ENCODE peak calls at places on chromosomes 1 and 21, in four cellular contexts. W, J, D and N are unnamed samples. For H3K4me1, the result is how much of the 10 kb centered on the place peaks cover.

GRCh38 chr21:31162079-31162699 is 123.9 kb upstream of the KRTAP19-8 start:
- ATAC-seq in W (no peak), D (no peak), J (no peak), N (no peak)

GRCh38 chr21:15472641-15473040 is 257.1 kb upstream of the USP25 start:
- ATAC-seq in D (no peak), W (no peak), J (no peak), N (no peak)

GRCh38 chr1:99675292-99675691 is 29.4 kb downstream of the PALMD start:
- ATAC-seq in W (no peak), D (no peak), J (no peak), N (no peak)

GRCh38 chr1:52141513-52142219 is at the start of gene ZFYVE9:
- ATAC-seq in D (peak), J (peak), W (peak), N (peak)

GRCh38 chr1:235296729-235297128 is 31.2 kb downstream of the ARID4B start:
- ATAC-seq in D (no peak), J (no peak), W (no peak), N (no peak)

GRCh38 chr1:40977721-40978120 is 1.8 kb upstream of the CTPS1 start:
- ATAC-seq in D (no peak), J (no peak), W (no peak), N (no peak)

GRCh38 chr1:24966724-24967346 is 36.8 kb upstream of the RUNX3 start:
- ATAC-seq in D (peak), J (no peak), W (no peak), N (no peak)

GRCh38 chr1:59705849-59706599 is 108.7 kb upstream of the HOOK1 start:
- ATAC-seq in D (peak), J (peak), W (no peak), N (peak)

GRCh38 chr1:112995890-112996289 is 39.9 kb upstream of the SLC16A1 start:
- ATAC-seq in J (peak), D (peak), W (no peak), N (no peak)

GRCh38 chr21:45448810-45449657 is 44.1 kb downstream of the COL18A1 start:
- ATAC-seq in D (no peak), J (no peak), W (no peak), N (no peak)

GRCh38 chr1:226605573-226605950 is 57.0 kb downstream of the STUM start:
- ATAC-seq in D (no peak), W (no peak), J (no peak), N (no peak)
- H3K4me1 ChIP-seq in D (under half), W (under half), J (under half), N (under half)

GRCh38 chr1:91546301-91546581 is 45.6 kb downstream of the CDC7 start:
- ATAC-seq in D (no peak), J (no peak), W (no peak), N (no peak)

GRCh38 chr1:91549041-91549735 is 48.5 kb downstream of the CDC7 start:
- ATAC-seq in J (no peak), D (no peak), W (no peak), N (no peak)

GRCh38 chr1:91548382-91549040 is 47.9 kb downstream of the CDC7 start:
- ATAC-seq in D (no peak), W (no peak), J (no peak), N (no peak)

GRCh38 chr1:91545506-91546300 is 45.1 kb downstream of the CDC7 start:
- ATAC-seq in D (no peak), J (no peak), W (no peak), N (no peak)

GRCh38 chr1:91546876-91547275 is 46.2 kb downstream of the CDC7 start:
- ATAC-seq in D (no peak), W (no peak), J (no peak), N (no peak)
- TF ChIP-seq CTCF in D (no peak), W (no peak), J (no peak), N (no peak)

DNA sequence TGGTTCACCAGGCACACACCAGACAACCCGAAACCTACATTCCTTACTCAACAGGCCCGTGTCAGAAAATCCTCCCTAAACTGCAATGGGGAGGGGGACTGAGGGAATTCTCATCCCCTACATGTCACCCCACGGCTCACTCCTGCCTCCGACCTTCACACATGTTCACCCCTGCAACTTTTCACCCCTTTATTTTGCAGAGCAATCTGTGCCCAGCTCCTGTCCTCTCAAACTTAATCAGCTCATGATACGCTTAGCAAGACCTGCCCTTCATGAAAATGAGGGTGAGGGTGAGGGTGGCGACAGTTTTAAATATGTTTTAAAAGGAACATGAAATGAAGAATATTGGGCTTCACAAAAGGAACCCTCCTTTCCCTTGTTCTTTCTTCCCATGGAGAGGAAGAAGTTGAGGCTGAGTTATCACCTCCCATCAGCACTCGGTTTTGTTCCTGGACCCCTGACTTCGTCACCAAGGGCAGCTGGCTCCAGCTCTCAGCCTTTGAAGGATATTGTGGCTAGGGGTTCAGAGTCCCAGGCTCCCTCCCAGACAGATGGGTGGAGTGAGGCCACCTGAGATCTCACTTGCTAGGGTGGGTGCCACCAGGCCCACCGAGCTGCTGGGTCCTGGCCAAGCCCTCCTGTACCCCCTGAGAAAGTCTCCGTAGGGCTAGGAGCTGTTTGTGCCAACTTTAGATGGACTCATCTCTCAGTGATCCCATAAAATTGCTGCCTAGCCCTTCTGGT is 6.7 kb downstream of the MX2 start:
- ATAC-seq in J (no peak), W (no peak), D (no peak), N (no peak)
- H3K27ac ChIP-seq in J (no peak), W (peak), D (no peak), N (peak)

GRCh38 chr1:226659136-226659535 is 79.9 kb downstream of the ITPKB start:
- ATAC-seq in W (no peak), J (no peak), D (no peak), N (no peak)

GRCh38 chr1:226656601-226657277 is 82.3 kb downstream of the ITPKB start:
- ATAC-seq in D (peak), J (peak), W (no peak), N (peak)

GRCh38 chr1:226658538-226659125 is 80.5 kb downstream of the ITPKB start:
- ATAC-seq in W (no peak), D (no peak), J (no peak), N (no peak)

GRCh38 chr1:226659641-226660040 is 79.4 kb downstream of the ITPKB start:
- ATAC-seq in D (no peak), W (no peak), J (no peak), N (no peak)

GRCh38 chr1:226657788-226658537 is 81.1 kb downstream of the ITPKB start:
- ATAC-seq in W (no peak), J (no peak), D (no peak), N (no peak)
- H3K4me1 ChIP-seq in W (under half), J (half or more), D (half or more), N (under half)

GRCh38 chr1:245718123-245718522 is 563.3 kb downstream of the KIF26B start:
- ATAC-seq in W (no peak), J (no peak), D (no peak), N (no peak)
- TF ChIP-seq CTCF in W (no peak), J (no peak), D (no peak), N (no peak)

GRCh38 chr1:53890522-53890941 is 935 bp upstream of the YIPF1 start:
- ATAC-seq in J (peak), W (no peak), D (no peak), N (no peak)
- H3K27ac ChIP-seq in J (peak), W (no peak), D (peak), N (no peak)

GRCh38 chr1:30715886-30716285 is 7.5 kb downstream of the MATN1 start:
- ATAC-seq in D (no peak), J (no peak), W (no peak), N (no peak)

GRCh38 chr1:30716646-30717045 is 6.7 kb downstream of the MATN1 start:
- ATAC-seq in J (no peak), W (no peak), D (no peak), N (no peak)

GRCh38 chr1:30719406-30720270 is 3.7 kb downstream of the MATN1 start:
- ATAC-seq in D (no peak), W (no peak), J (no peak), N (no peak)

GRCh38 chr1:30718636-30719405 is 4.6 kb downstream of the MATN1 start:
- ATAC-seq in D (peak), W (peak), J (peak), N (peak)

GRCh38 chr1:30718091-30718635 is 5.2 kb downstream of the MATN1 start:
- ATAC-seq in D (peak), W (peak), J (peak), N (peak)
- H3K4me1 ChIP-seq in D (under half), W (under half), J (under half), N (under half)

DNA sequence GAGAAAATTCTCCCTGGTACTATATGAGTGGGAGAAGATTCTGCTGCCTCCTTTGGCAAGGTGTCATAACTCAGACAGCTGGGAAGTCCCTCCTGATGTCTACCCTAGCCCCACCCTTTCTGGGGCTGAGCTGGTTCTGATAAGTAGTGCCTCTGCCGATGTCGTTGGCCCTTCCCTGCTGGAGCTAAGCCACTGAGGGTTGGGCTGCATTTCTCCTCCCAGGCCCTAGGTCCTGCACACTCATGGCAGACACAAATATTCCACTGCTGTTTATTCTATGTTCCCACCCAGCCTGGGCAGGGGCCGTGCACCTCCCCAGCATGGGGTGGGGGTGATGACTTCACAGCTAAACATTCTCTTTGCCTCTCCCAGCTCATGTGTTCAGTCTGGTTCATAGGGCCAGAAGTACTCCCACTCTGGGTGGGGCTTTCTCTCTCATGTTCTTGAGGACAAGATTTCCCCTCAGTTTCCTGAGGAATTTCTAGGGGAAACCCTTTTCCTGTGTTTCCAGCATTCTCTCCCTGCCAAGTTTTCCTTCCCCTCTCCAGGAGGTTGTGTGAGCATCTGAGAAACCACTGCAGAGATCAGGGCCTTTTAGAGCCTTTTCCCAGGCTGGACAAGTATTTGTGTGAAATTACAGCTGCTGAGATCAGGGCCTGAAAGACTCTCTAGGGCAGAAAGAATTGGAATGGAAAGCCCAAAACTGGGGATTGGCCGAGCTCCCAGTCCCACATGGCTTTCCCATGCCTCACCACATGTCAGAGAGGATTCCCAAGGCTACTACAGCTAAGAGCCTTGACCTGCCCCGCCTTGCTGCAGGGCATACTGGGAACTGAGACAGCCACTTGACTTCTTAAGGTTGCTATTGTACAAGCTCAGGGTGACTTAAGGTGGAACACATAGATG is 66.2 kb downstream of the ATP2B4 start:
- ATAC-seq in W (peak), J (peak), D (peak), N (peak)
- TF ChIP-seq CTCF in W (peak), J (no peak), D (peak), N (peak)

DNA sequence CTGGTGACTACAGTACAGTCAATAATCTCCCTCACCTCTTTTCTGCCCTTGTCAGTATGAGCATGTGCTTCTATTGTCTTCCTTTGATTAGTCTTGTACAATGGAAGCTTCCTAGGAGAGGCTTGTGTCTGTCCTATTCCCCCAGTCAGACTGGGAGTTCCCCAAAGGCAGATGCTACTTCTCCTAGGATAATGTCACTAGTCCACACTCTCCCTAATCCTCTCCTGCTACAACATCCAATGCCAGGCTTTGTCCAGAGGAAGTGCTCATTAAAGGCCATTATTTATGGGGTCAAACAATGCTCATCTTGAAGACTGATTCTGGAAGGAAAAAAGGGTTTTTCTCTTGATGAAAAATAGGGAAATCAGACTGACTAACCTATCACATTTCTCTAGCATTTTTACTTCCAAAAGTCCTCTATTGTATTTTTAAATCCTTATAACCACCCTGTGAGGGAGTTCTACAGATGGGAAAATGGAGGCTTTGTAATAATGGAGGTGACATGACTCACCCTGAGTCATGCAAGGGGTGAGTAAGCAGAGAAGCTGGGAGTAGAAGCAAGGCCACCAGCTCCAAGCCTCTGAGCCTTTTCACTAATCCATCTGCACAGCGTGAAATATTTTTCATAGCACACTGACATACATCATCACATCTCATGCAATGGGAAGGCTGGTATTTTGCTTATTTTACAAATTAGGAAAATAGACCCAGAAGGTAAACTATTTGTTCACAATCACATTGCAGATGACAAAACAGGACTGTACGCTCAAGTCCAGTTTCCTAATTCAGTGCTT is 97.0 kb downstream of the KCNH1 start:
- ATAC-seq in J (no peak), D (no peak), W (no peak), N (no peak)
- H3K27ac ChIP-seq in J (no peak), D (no peak), W (no peak), N (no peak)

DNA sequence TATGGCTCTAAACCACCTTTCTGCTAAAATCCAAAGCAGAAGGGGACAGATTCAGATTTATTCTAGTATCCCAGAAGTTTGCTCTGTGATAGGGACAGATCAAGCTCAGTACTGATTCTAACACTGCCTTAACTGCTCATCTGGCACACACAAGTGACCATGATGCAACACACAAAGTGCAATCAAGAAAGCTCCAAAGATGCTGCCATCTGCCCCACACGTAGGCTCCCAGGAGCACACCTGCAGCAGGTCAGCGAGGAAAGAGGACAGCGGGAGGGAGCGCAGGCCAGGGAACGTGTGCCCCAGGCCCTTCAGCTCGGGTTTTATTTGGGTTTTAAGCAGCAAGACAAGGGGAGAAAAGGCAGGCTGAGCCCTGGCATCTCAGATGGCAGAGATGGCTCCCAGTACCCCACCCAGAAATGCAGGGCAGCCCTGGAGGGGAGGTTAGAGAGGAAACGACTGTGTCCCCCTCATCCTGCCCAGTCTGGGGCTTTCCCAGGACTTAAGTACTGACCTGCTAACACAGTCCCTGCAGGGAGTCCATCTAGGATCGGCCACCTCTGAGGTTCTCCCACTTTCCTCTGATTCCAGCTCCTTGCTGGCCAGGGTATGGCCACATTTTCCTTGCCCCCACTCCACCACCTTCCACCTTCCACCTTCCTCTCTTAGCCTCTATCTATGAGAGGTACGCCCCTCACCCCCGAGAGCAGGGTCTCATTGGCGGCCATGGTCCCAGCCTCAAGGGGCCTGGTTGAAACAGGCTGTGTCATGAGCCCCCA is 1.2 kb downstream of the TRIM11 start:
- ATAC-seq in J (no peak), D (no peak), W (no peak), N (no peak)
- H3K4me1 ChIP-seq in J (under half), D (under half), W (under half), N (under half)